ENCODE peak calls at places on chromosomes 13 and 19, in four cellular contexts. N is uterus; M is CD8-positive, alpha-beta T cell; C is left ventricle myocardium inferior. U is an unnamed sample. For H3K36me3, the result is how much of the 10 kb centered on the place peaks cover.

GRCh38 chr13:29621841-29622240 is 26.4 kb upstream of the SLC7A1 start:
- DNase-seq in N (no peak), M (no peak), C (no peak), U (no peak)

GRCh38 chr13:113666324-113666660 is 727 bp upstream of the GRK1 start:
- DNase-seq in M (peak), N (peak), C (peak), U (no peak)

GRCh38 chr13:92510416-92510815 is 716.2 kb upstream of the GPC6 start:
- DNase-seq in M (no peak), C (no peak), N (no peak), U (no peak)

GRCh38 chr13:31860002-31860401 is 120.7 kb downstream of the RXFP2 start:
- DNase-seq in M (no peak), N (no peak), C (no peak), U (no peak)

GRCh38 chr13:46495647-46496046 is 57.3 kb upstream of the LRCH1 start:
- DNase-seq in M (no peak), C (no peak), N (no peak), U (no peak)

GRCh38 chr13:62931901-62932883 is 1516.5 kb upstream of the PCDH20 start:
- DNase-seq in N (no peak), M (no peak), C (no peak), U (peak)

GRCh38 chr13:92573467-92574057 is 653.0 kb upstream of the GPC6 start:
- DNase-seq in N (no peak), C (no peak), M (no peak), U (no peak)

GRCh38 chr13:99981115-99982020 is at the start of gene ZIC2:
- DNase-seq in N (no peak), M (no peak), C (no peak), U (no peak)

GRCh38 chr19:18879579-18880373 is 16.2 kb downstream of the CERS1 start:
- DNase-seq in N (no peak), M (no peak), C (no peak), U (no peak)

GRCh38 chr19:36423925-36424324 is 5.5 kb upstream of the ZFP82 start:
- DNase-seq in M (no peak), C (no peak), N (no peak), U (no peak)

GRCh38 chr13:37540228-37540627 is 58.3 kb downstream of the POSTN start:
- DNase-seq in C (no peak), N (no peak), M (no peak), U (peak)

GRCh38 chr13:20114066-20114465 is 46.8 kb downstream of the GJA3 start:
- DNase-seq in M (no peak), N (no peak), C (no peak), U (no peak)

GRCh38 chr13:113552786-113553540 is 31.6 kb upstream of the TFDP1 start:
- DNase-seq in M (no peak), N (no peak), C (no peak), U (no peak)

GRCh38 chr13:46053162-46054012 is 841 bp upstream of the ZC3H13 start:
- DNase-seq in M (no peak), N (no peak), C (no peak), U (no peak)

GRCh38 chr19:39916851-39917396 is 17.5 kb downstream of the FCGBP start:
- DNase-seq in C (no peak), M (no peak), N (no peak), U (no peak)

GRCh38 chr13:73440296-73440895 is 381.6 kb downstream of the KLF5 start:
- DNase-seq in M (no peak), C (no peak), N (no peak), U (no peak)

GRCh38 chr19:50457300-50457699 is 19.0 kb upstream of the EMC10 start:
- DNase-seq in M (no peak), N (no peak), C (no peak), U (no peak)

GRCh38 chr13:80086304-80086721 is 254.6 kb downstream of the SPRY2 start:
- DNase-seq in M (no peak), N (no peak), C (no peak), U (no peak)

GRCh38 chr13:75641026-75641425 is 4.9 kb downstream of the LMO7 start:
- DNase-seq in C (no peak), M (no peak), N (no peak), U (no peak)

GRCh38 chr19:28482221-28482620 is 730.7 kb downstream of the UQCRFS1 start:
- DNase-seq in N (no peak), C (no peak), M (no peak), U (no peak)

GRCh38 chr19:57241181-57241580 is 749 bp downstream of the ZNF805 start:
- DNase-seq in N (no peak), C (no peak), M (no peak), U (no peak)

GRCh38 chr13:110874508-110874960 is 40.3 kb downstream of the ANKRD10 start:
- DNase-seq in C (peak), N (peak), M (peak), U (no peak)

GRCh38 chr19:50794074-50794777 is 4.0 kb downstream of the ACP4 start:
- DNase-seq in N (no peak), M (no peak), C (no peak), U (no peak)

GRCh38 chr13:50415428-50415827 is 400.2 kb downstream of the KCNRG start:
- DNase-seq in M (no peak), N (no peak), C (no peak), U (no peak)

GRCh38 chr19:29714371-29714952 is 599 bp downstream of the C19orf12 start:
- DNase-seq in N (no peak), M (peak), C (no peak), U (no peak)

GRCh38 chr13:113897161-113897560 is 33.3 kb upstream of the GAS6 start:
- DNase-seq in N (no peak), C (no peak), M (no peak), U (peak)

GRCh38 chr19:32397736-32398135 is 7.8 kb upstream of the DPY19L3 start:
- DNase-seq in N (no peak), M (no peak), C (no peak), U (no peak)

GRCh38 chr13:106555631-106556328 is 12.2 kb downstream of the ARGLU1 start:
- DNase-seq in M (no peak), N (no peak), C (no peak), U (no peak)

GRCh38 chr19:5436101-5436947 is 18.9 kb upstream of the ZNRF4 start:
- DNase-seq in N (no peak), C (no peak), M (no peak), U (peak)

GRCh38 chr13:99982021-99982740 is 597 bp downstream of the ZIC2 start:
- DNase-seq in N (no peak), M (no peak), C (no peak), U (no peak)

GRCh38 chr13:72884111-72884510 is 102.2 kb downstream of the PIBF1 start:
- DNase-seq in N (no peak), M (no peak), C (no peak), U (no peak)

GRCh38 chr19:40974633-40975037 is 16.4 kb upstream of the CYP2B6 start:
- DNase-seq in C (peak), M (peak), N (peak), U (peak)

DNA sequence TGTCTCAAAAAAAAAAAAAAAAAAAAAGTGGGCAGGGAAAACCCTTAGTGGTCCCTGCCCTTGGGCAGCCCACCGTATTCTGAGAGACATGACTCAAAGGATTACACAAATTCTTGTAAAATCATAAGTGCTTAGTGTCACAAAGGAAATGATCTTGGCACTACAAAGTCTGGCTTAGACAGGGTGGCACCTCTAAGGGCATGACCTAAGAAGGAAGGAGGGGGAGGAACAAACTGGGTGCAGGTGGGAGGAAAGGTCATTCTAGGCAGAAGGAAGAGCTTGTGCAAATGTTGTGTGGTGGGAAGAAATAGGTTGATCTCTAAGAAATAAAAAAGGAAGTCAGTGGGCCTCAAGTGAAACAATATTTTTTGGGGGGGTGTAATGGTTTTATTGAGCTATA is 10.4 kb downstream of the PNPLA6 start:
- DNase-seq in C (no peak), N (no peak), M (no peak), U (no peak)
- H3K36me3 ChIP-seq in C (under half), N (under half), M (under half), U (under half)

GRCh38 chr13:64417609-64418008 is 2812.5 kb downstream of the PCDH9 start:
- DNase-seq in M (no peak), N (no peak), C (no peak), U (no peak)

GRCh38 chr13:64410654-64411053 is 2819.5 kb downstream of the PCDH9 start:
- DNase-seq in N (no peak), M (no peak), C (no peak), U (no peak)

GRCh38 chr13:64413529-64413928 is 2816.6 kb downstream of the PCDH9 start:
- DNase-seq in M (no peak), C (no peak), N (no peak), U (no peak)

GRCh38 chr13:64414381-64414780 is 2815.8 kb downstream of the PCDH9 start:
- DNase-seq in N (no peak), C (no peak), M (no peak), U (no peak)
- TF ChIP-seq CTCF in N (no peak), C (no peak), M (no peak), U (no peak)

DNA sequence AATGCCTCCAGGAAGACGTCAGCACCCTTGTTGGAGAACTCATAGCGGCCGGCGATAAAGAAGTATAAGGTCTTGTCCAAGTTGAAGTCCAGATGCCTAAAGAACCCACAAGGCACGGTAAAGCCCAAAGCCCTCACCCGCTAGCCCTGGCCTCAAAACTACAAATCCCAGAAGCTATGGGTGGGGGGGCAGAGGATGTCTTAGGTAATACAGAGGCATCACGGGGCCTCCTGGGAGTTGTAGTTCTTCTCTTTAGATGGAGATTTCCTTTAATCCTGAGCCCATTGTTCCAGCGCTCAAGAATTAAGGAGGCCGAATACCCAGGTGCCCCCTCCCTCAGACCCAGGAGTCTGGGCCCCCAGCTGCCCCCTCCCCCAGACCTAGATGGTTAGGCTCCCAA is 10.8 kb downstream of the GYS1 start:
- DNase-seq in C (no peak), M (no peak), N (no peak), U (no peak)
- H3K36me3 ChIP-seq in C (half or more), M (under half), N (under half), U (under half)

GRCh38 chr13:47835470-47836228 is 165.4 kb downstream of the SUCLA2 start:
- DNase-seq in N (no peak), C (no peak), M (no peak), U (no peak)

GRCh38 chr13:47831265-47831664 is 169.8 kb downstream of the SUCLA2 start:
- DNase-seq in C (no peak), M (no peak), N (no peak), U (no peak)

GRCh38 chr13:47829684-47830083 is 171.4 kb downstream of the SUCLA2 start:
- DNase-seq in M (no peak), C (no peak), N (no peak), U (no peak)

GRCh38 chr13:47837104-47837880 is 163.8 kb downstream of the SUCLA2 start:
- DNase-seq in C (no peak), N (no peak), M (no peak), U (no peak)

GRCh38 chr13:47832458-47832972 is 168.6 kb downstream of the SUCLA2 start:
- DNase-seq in N (no peak), C (no peak), M (no peak), U (no peak)
- TF ChIP-seq CTCF in N (no peak), C (no peak), M (no peak), U (no peak)

GRCh38 chr19:55686311-55687050 is 11.5 kb downstream of the EPN1 start:
- DNase-seq in M (no peak), C (peak), N (no peak), U (no peak)

GRCh38 chr19:55683449-55684261 is 8.6 kb downstream of the EPN1 start:
- DNase-seq in M (no peak), C (no peak), N (no peak), U (no peak)

GRCh38 chr19:55684946-55685681 is 10.1 kb downstream of the EPN1 start:
- DNase-seq in N (no peak), M (no peak), C (no peak), U (no peak)

GRCh38 chr19:55687281-55688172 is 12.5 kb downstream of the EPN1 start:
- DNase-seq in N (no peak), C (peak), M (no peak), U (no peak)

DNA sequence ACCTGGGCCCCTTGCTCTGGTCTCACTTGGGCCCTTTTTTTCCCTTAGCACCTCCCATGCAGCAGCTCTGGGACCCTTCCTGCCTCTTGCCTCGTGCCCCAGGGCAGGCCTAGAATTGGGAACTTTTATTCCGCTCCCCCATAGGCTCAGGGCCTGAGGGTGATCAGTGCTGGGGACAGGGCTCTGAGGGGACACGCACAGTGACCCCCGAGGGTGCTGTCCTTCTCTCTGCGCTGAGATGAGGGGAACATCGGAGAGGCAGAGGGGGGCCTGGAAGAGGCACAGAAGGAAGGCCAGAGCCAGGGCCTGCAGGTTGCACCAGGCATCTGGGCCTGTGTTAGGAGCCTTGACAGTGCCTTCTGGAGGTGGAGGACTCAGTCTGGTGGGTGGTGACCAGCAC is 10.8 kb downstream of the EPN1 start:
- DNase-seq in C (no peak), M (no peak), N (no peak), U (no peak)
- H3K36me3 ChIP-seq in C (half or more), M (under half), N (under half), U (under half)

GRCh38 chr19:51976852-51977251 is 9.8 kb downstream of the ZNF350 start:
- DNase-seq in C (no peak), M (no peak), N (no peak), U (no peak)
- TF ChIP-seq CTCF in C (no peak), M (no peak), N (no peak), U (no peak)

GRCh38 chr13:26681036-26681435 is 79.5 kb downstream of the GPR12 start:
- DNase-seq in N (no peak), M (no peak), C (no peak), U (no peak)

GRCh38 chr13:26679945-26680516 is 80.6 kb downstream of the GPR12 start:
- DNase-seq in M (no peak), N (no peak), C (no peak), U (no peak)

GRCh38 chr13:26679411-26679810 is 81.2 kb downstream of the GPR12 start:
- DNase-seq in N (no peak), C (no peak), M (no peak), U (peak)

GRCh38 chr13:26685606-26686005 is 75.0 kb downstream of the GPR12 start:
- DNase-seq in C (no peak), M (no peak), N (no peak), U (no peak)

DNA sequence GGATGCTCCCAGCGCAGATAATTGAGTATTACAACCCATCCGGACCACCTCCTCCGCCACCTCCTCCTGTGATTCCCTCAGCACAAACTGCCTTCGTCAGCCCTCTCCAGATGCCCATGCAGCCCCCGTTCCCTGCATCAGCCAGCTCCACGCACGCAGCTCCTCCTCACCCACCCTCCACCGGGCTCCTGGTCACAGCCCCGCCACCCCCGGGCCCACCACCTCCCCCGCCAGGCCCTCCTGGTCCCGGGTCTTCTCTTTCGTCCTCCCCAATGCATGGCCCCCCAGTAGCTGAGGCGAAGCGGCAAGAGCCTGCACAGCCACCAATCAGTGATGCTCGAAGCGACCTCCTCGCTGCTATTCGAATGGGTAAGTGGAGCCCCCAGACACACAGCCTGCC is 78.0 kb downstream of the GPR12 start:
- DNase-seq in M (no peak), N (no peak), C (no peak), U (no peak)
- H3K36me3 ChIP-seq in M (under half), N (under half), C (half or more), U (under half)

DNA sequence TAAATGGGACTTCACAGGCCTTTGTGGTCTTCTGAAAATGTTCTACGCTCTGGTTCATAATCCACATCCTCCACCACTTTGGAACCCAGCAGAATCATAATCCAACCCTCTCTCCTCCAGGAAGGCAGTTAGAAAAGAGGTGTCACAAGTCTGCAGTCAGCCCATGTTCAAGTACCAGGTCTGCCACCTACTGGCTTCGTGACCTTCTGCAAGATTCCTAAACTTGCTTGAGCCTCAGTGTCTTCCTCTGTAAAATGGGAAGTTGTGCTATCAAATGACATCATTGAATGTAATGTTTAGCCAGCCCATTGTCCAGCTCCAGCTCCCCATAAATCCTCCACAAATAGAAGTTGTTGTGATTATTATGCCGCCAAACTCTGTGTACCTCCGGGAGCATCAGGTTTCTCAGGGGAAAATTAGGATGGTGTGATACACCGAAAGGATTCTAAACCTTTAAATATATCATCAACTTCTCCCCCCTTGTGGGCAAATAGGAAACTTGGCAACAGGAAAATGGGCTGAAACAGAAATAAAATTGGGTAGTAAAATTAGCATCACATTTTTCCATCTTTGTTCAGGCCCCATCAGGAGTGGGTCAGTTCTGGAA is 109.7 kb downstream of the NUFIP1 start:
- DNase-seq in M (no peak), N (no peak), C (no peak), U (no peak)
- TF ChIP-seq CTCF in M (no peak), N (peak), C (peak), U (peak)

GRCh38 chr19:44866672-44867071 is 20.6 kb downstream of the NECTIN2 start:
- DNase-seq in C (no peak), M (no peak), N (no peak), U (no peak)
- H3K36me3 ChIP-seq in C (under half), M (under half), N (under half), U (under half)

U was measured in BJ.